ENCODE peak calls at places on chromosomes 6 and 20, in five cellular contexts. One of them, this sample, is unnamed.

GRCh38 chr6:11975353-11975977 is 36.6 kb upstream of the HIVEP1 start:
- DNase-seq in activated CD4-positive, alpha-beta T cell treated with anti-CD3 and anti-CD28 coated beads, Interleukin-2, amount 50 U/mL, for 24 hours: no peak
- DNase-seq in B cell: peak
- DNase-seq in IMR-90: no peak
- DNase-seq in ovary: no peak
- DNase-seq in this sample: peak

GRCh38 chr6:170181338-170181690 is 109.6 kb downstream of the DLL1 start:
- DNase-seq in activated CD4-positive, alpha-beta T cell treated with anti-CD3 and anti-CD28 coated beads, Interleukin-2, amount 50 U/mL, for 24 hours: no peak
- DNase-seq in B cell: no peak
- DNase-seq in IMR-90: no peak
- DNase-seq in ovary: no peak
- DNase-seq in this sample: no peak

GRCh38 chr6:43739642-43740091 is 30.3 kb upstream of the VEGFA start:
- DNase-seq in activated CD4-positive, alpha-beta T cell treated with anti-CD3 and anti-CD28 coated beads, Interleukin-2, amount 50 U/mL, for 24 hours: no peak
- DNase-seq in B cell: no peak
- DNase-seq in IMR-90: no peak
- DNase-seq in ovary: no peak
- DNase-seq in this sample: no peak

GRCh38 chr6:151577257-151577656 is 83.4 kb downstream of the CCDC170 start:
- DNase-seq in activated CD4-positive, alpha-beta T cell treated with anti-CD3 and anti-CD28 coated beads, Interleukin-2, amount 50 U/mL, for 24 hours: no peak
- DNase-seq in B cell: no peak
- DNase-seq in IMR-90: no peak
- DNase-seq in ovary: no peak
- DNase-seq in this sample: no peak

GRCh38 chr20:23606652-23607049 is 934 bp upstream of the CST9 start:
- DNase-seq in activated CD4-positive, alpha-beta T cell treated with anti-CD3 and anti-CD28 coated beads, Interleukin-2, amount 50 U/mL, for 24 hours: peak
- DNase-seq in B cell: peak
- DNase-seq in IMR-90: peak
- DNase-seq in ovary: peak
- DNase-seq in this sample: peak

GRCh38 chr20:63457737-63458136 is 14.7 kb downstream of the KCNQ2 start:
- DNase-seq in activated CD4-positive, alpha-beta T cell treated with anti-CD3 and anti-CD28 coated beads, Interleukin-2, amount 50 U/mL, for 24 hours: no peak
- DNase-seq in B cell: no peak
- DNase-seq in IMR-90: no peak
- DNase-seq in ovary: no peak
- DNase-seq in this sample: no peak

GRCh38 chr20:34579936-34580587 is 21.5 kb downstream of the MAP1LC3A start:
- DNase-seq in activated CD4-positive, alpha-beta T cell treated with anti-CD3 and anti-CD28 coated beads, Interleukin-2, amount 50 U/mL, for 24 hours: no peak
- DNase-seq in B cell: peak
- DNase-seq in IMR-90: peak
- DNase-seq in ovary: no peak
- DNase-seq in this sample: no peak

GRCh38 chr6:40860443-40860842 is 178.6 kb downstream of the UNC5CL start:
- DNase-seq in activated CD4-positive, alpha-beta T cell treated with anti-CD3 and anti-CD28 coated beads, Interleukin-2, amount 50 U/mL, for 24 hours: no peak
- DNase-seq in B cell: no peak
- DNase-seq in IMR-90: no peak
- DNase-seq in ovary: no peak
- DNase-seq in this sample: no peak